ENCODE peak calls at places on chromosomes 2 and 18, in nine cellular contexts. One of them, this sample, is unnamed.

GRCh38 chr18:67517224-67517765 is 775 bp upstream of the DSEL start:
- DNase-seq in tibial nerve: peak; percentile 73
- DNase-seq in AG10803: peak; percentile 33
- DNase-seq in OCI-LY7: no peak
- DNase-seq in lower lobe of right lung: peak; percentile 43
- DNase-seq in bronchial epithelial cell: no peak
- DNase-seq in Peyer's patch: no peak
- DNase-seq in spleen: no peak
- DNase-seq in CD14-positive monocyte: no peak
- DNase-seq in this sample: no peak

GRCh38 chr2:47073217-47073616 is 81.9 kb downstream of the STPG4 start:
- DNase-seq in tibial nerve: no peak
- DNase-seq in AG10803: no peak
- DNase-seq in OCI-LY7: no peak
- DNase-seq in lower lobe of right lung: no peak
- DNase-seq in bronchial epithelial cell: no peak
- DNase-seq in Peyer's patch: no peak
- DNase-seq in spleen: no peak
- DNase-seq in CD14-positive monocyte: no peak
- DNase-seq in this sample: no peak

GRCh38 chr2:230160112-230160660 is 59.6 kb downstream of the SP110 start:
- DNase-seq in tibial nerve: peak; percentile 39
- DNase-seq in AG10803: peak; percentile 45
- DNase-seq in OCI-LY7: peak; percentile 49
- DNase-seq in lower lobe of right lung: peak; percentile 58
- DNase-seq in bronchial epithelial cell: peak; percentile 29
- DNase-seq in Peyer's patch: peak; percentile 35
- DNase-seq in spleen: peak; percentile 82
- DNase-seq in CD14-positive monocyte: no peak
- DNase-seq in this sample: peak; percentile 34

GRCh38 chr2:239293450-239294430 is 107.1 kb downstream of the HDAC4 start:
- DNase-seq in tibial nerve: no peak
- DNase-seq in AG10803: no peak
- DNase-seq in OCI-LY7: no peak
- DNase-seq in lower lobe of right lung: peak; percentile 41
- DNase-seq in bronchial epithelial cell: no peak
- DNase-seq in Peyer's patch: no peak
- DNase-seq in spleen: peak; percentile 59
- DNase-seq in CD14-positive monocyte: no peak
- DNase-seq in this sample: no peak

GRCh38 chr2:189096769-189097447 is 82.7 kb downstream of the COL5A2 start:
- DNase-seq in tibial nerve: no peak
- DNase-seq in AG10803: peak; percentile 87
- DNase-seq in OCI-LY7: no peak
- DNase-seq in lower lobe of right lung: no peak
- DNase-seq in bronchial epithelial cell: peak; percentile 81
- DNase-seq in Peyer's patch: no peak
- DNase-seq in spleen: no peak
- DNase-seq in CD14-positive monocyte: no peak
- DNase-seq in this sample: no peak

GRCh38 chr18:80154293-80154692 is 45.2 kb downstream of the ADNP2 start:
- DNase-seq in tibial nerve: no peak
- DNase-seq in AG10803: no peak
- DNase-seq in OCI-LY7: peak; percentile 36
- DNase-seq in lower lobe of right lung: no peak
- DNase-seq in bronchial epithelial cell: peak; percentile 32
- DNase-seq in Peyer's patch: peak; percentile 34
- DNase-seq in spleen: no peak
- DNase-seq in CD14-positive monocyte: no peak
- DNase-seq in this sample: no peak

GRCh38 chr2:238116298-238117198 is 16.4 kb downstream of the ESPNL start:
- DNase-seq in tibial nerve: no peak
- DNase-seq in AG10803: no peak
- DNase-seq in OCI-LY7: no peak
- DNase-seq in lower lobe of right lung: peak; percentile 33
- DNase-seq in bronchial epithelial cell: no peak
- DNase-seq in Peyer's patch: no peak
- DNase-seq in spleen: peak; percentile 64
- DNase-seq in CD14-positive monocyte: no peak
- DNase-seq in this sample: no peak

GRCh38 chr2:196068271-196069209 is at the start of gene DNAH7:
- DNase-seq in tibial nerve: peak; percentile 83
- DNase-seq in AG10803: peak; percentile 82
- DNase-seq in OCI-LY7: peak; percentile 81
- DNase-seq in lower lobe of right lung: peak; percentile 96
- DNase-seq in bronchial epithelial cell: peak; percentile 58
- DNase-seq in Peyer's patch: peak; percentile 86
- DNase-seq in spleen: peak; percentile 97
- DNase-seq in CD14-positive monocyte: peak; percentile 84
- DNase-seq in this sample: peak; percentile 83

GRCh38 chr2:135819211-135819610 is 17.8 kb downstream of the LCT start:
- DNase-seq in tibial nerve: no peak
- DNase-seq in AG10803: peak; percentile 44
- DNase-seq in OCI-LY7: peak; percentile 26
- DNase-seq in lower lobe of right lung: no peak
- DNase-seq in bronchial epithelial cell: peak; percentile 29
- DNase-seq in Peyer's patch: no peak
- DNase-seq in spleen: no peak
- DNase-seq in CD14-positive monocyte: no peak
- DNase-seq in this sample: no peak

GRCh38 chr18:35588995-35589394 is 7.5 kb downstream of the GALNT1 start:
- DNase-seq in tibial nerve: no peak
- DNase-seq in AG10803: no peak
- DNase-seq in OCI-LY7: peak; percentile 53
- DNase-seq in lower lobe of right lung: no peak
- DNase-seq in bronchial epithelial cell: no peak
- DNase-seq in Peyer's patch: peak; percentile 40
- DNase-seq in spleen: no peak
- DNase-seq in CD14-positive monocyte: no peak
- DNase-seq in this sample: peak; percentile 21

GRCh38 chr2:63060079-63060482 is 9.5 kb downstream of the OTX1 start:
- DNase-seq in tibial nerve: no peak
- DNase-seq in AG10803: no peak
- DNase-seq in OCI-LY7: no peak
- DNase-seq in lower lobe of right lung: no peak
- DNase-seq in bronchial epithelial cell: peak; percentile 30
- DNase-seq in Peyer's patch: no peak
- DNase-seq in spleen: no peak
- DNase-seq in CD14-positive monocyte: no peak
- DNase-seq in this sample: no peak

GRCh38 chr2:161122772-161123530 is 37.3 kb upstream of the TANK start:
- DNase-seq in tibial nerve: peak; percentile 31
- DNase-seq in AG10803: peak; percentile 94
- DNase-seq in OCI-LY7: no peak
- DNase-seq in lower lobe of right lung: no peak
- DNase-seq in bronchial epithelial cell: peak; percentile 93
- DNase-seq in Peyer's patch: no peak
- DNase-seq in spleen: no peak
- DNase-seq in CD14-positive monocyte: peak; percentile 62
- DNase-seq in this sample: no peak

GRCh38 chr2:161873689-161874088 is 200.3 kb downstream of the DPP4 start:
- DNase-seq in tibial nerve: no peak
- DNase-seq in AG10803: no peak
- DNase-seq in OCI-LY7: no peak
- DNase-seq in lower lobe of right lung: no peak
- DNase-seq in bronchial epithelial cell: no peak
- DNase-seq in Peyer's patch: no peak
- DNase-seq in spleen: no peak
- DNase-seq in CD14-positive monocyte: no peak
- DNase-seq in this sample: no peak

DNA sequence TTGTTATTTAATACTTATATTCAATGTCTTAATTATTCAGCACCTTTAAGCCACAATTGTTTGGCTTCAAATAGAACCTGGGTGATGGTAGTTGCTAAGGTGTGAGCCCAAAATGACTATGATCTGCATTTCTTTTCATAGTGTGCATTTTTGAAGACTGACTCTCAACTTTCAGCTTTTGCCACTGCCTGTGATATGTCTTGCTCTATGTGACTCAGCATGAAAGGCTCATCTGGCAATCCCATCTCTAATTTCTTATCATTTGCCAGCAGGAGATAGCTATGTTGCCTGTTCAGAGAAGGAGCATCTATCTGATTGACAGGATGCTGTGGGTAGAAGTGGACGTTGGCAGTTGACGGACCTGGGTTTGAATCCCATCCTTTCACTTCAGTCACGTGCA is 34.5 kb upstream of the CCDC93 start:
- DNase-seq in tibial nerve: no peak
- DNase-seq in AG10803: peak; percentile 26
- DNase-seq in OCI-LY7: no peak
- DNase-seq in lower lobe of right lung: no peak
- DNase-seq in bronchial epithelial cell: no peak
- DNase-seq in Peyer's patch: no peak
- DNase-seq in spleen: no peak
- DNase-seq in CD14-positive monocyte: no peak
- DNase-seq in this sample: no peak
- TF ChIP-seq CTCF in tibial nerve: no peak
- TF ChIP-seq CTCF in AG10803: no peak
- TF ChIP-seq CTCF in OCI-LY7: no peak
- TF ChIP-seq CTCF in lower lobe of right lung: no peak
- TF ChIP-seq CTCF in bronchial epithelial cell: no peak
- TF ChIP-seq CTCF in Peyer's patch: no peak
- TF ChIP-seq CTCF in spleen: no peak
- TF ChIP-seq CTCF in CD14-positive monocyte: no peak
- TF ChIP-seq CTCF in this sample: no peak

GRCh38 chr2:12604248-12604801 is 112.4 kb upstream of the TRIB2 start:
- DNase-seq in tibial nerve: no peak
- DNase-seq in AG10803: no peak
- DNase-seq in OCI-LY7: no peak
- DNase-seq in lower lobe of right lung: no peak
- DNase-seq in bronchial epithelial cell: no peak
- DNase-seq in Peyer's patch: no peak
- DNase-seq in spleen: no peak
- DNase-seq in CD14-positive monocyte: no peak
- DNase-seq in this sample: no peak

GRCh38 chr2:12607971-12608370 is 108.8 kb upstream of the TRIB2 start:
- DNase-seq in tibial nerve: no peak
- DNase-seq in AG10803: peak; percentile 9
- DNase-seq in OCI-LY7: no peak
- DNase-seq in lower lobe of right lung: no peak
- DNase-seq in bronchial epithelial cell: peak; percentile 84
- DNase-seq in Peyer's patch: no peak
- DNase-seq in spleen: no peak
- DNase-seq in CD14-positive monocyte: no peak
- DNase-seq in this sample: no peak

GRCh38 chr2:12605366-12605765 is 111.4 kb upstream of the TRIB2 start:
- DNase-seq in tibial nerve: no peak
- DNase-seq in AG10803: no peak
- DNase-seq in OCI-LY7: no peak
- DNase-seq in lower lobe of right lung: no peak
- DNase-seq in bronchial epithelial cell: no peak
- DNase-seq in Peyer's patch: no peak
- DNase-seq in spleen: no peak
- DNase-seq in CD14-positive monocyte: no peak
- DNase-seq in this sample: no peak

GRCh38 chr2:12605936-12606335 is 110.8 kb upstream of the TRIB2 start:
- DNase-seq in tibial nerve: no peak
- DNase-seq in AG10803: peak; percentile 11
- DNase-seq in OCI-LY7: no peak
- DNase-seq in lower lobe of right lung: no peak
- DNase-seq in bronchial epithelial cell: no peak
- DNase-seq in Peyer's patch: no peak
- DNase-seq in spleen: no peak
- DNase-seq in CD14-positive monocyte: no peak
- DNase-seq in this sample: no peak

GRCh38 chr2:12606472-12607000 is 110.2 kb upstream of the TRIB2 start:
- DNase-seq in tibial nerve: no peak
- DNase-seq in AG10803: peak; percentile 54
- DNase-seq in OCI-LY7: no peak
- DNase-seq in lower lobe of right lung: no peak
- DNase-seq in bronchial epithelial cell: no peak
- DNase-seq in Peyer's patch: no peak
- DNase-seq in spleen: no peak
- DNase-seq in CD14-positive monocyte: no peak
- DNase-seq in this sample: no peak
- TF ChIP-seq CTCF in tibial nerve: no peak
- TF ChIP-seq CTCF in AG10803: peak; percentile 34
- TF ChIP-seq CTCF in OCI-LY7: no peak
- TF ChIP-seq CTCF in lower lobe of right lung: no peak
- TF ChIP-seq CTCF in bronchial epithelial cell: no peak
- TF ChIP-seq CTCF in Peyer's patch: no peak
- TF ChIP-seq CTCF in spleen: no peak
- TF ChIP-seq CTCF in CD14-positive monocyte: no peak
- TF ChIP-seq CTCF in this sample: no peak

DNA sequence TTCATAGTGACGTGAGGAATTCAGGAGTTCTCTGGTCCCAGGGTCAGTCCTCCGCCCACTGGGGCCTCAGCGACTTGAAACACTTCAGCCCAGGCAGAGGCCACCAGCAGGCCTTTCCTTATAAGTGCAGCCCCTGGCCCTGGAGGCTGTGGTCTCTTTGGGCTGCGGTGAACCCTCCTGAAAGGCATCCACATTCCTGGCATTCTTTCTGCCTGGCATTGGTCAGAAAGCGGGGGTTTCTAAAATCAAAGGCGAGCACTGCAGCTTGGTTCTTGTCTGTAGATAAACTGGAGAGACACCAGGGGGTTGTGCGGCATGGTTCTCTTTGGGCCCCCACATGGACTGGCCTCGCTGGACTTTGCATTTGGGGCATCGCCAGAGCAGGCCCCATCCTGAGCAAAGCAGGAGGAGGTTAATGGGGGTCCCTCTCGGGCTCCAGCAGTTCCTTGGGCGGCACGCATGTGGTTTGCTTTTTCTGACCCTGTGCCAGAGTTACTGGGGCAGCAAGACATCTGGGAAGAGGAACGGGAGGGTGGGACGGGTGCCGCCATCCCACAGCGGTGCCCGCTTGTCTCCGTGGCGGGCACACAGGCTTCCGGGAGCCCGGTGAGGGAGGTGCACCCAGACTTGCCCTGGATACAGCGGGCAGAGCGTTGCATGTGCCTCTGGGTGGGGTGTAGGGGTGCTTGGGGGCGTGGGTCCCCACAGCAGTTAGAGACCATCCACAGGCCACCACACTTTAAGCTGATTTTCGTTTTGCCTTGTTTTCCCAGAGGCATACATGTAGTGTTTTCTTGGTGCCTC is 44.9 kb downstream of the SH3BP4 start:
- DNase-seq in tibial nerve: no peak
- DNase-seq in AG10803: peak; percentile 84
- DNase-seq in OCI-LY7: no peak
- DNase-seq in lower lobe of right lung: no peak
- DNase-seq in bronchial epithelial cell: no peak
- DNase-seq in Peyer's patch: no peak
- DNase-seq in spleen: no peak
- DNase-seq in CD14-positive monocyte: no peak
- DNase-seq in this sample: no peak
- TF ChIP-seq CTCF in tibial nerve: no peak
- TF ChIP-seq CTCF in AG10803: peak; percentile 34
- TF ChIP-seq CTCF in OCI-LY7: no peak
- TF ChIP-seq CTCF in lower lobe of right lung: no peak
- TF ChIP-seq CTCF in bronchial epithelial cell: no peak
- TF ChIP-seq CTCF in Peyer's patch: no peak
- TF ChIP-seq CTCF in spleen: no peak
- TF ChIP-seq CTCF in CD14-positive monocyte: no peak
- TF ChIP-seq CTCF in this sample: no peak

DNA sequence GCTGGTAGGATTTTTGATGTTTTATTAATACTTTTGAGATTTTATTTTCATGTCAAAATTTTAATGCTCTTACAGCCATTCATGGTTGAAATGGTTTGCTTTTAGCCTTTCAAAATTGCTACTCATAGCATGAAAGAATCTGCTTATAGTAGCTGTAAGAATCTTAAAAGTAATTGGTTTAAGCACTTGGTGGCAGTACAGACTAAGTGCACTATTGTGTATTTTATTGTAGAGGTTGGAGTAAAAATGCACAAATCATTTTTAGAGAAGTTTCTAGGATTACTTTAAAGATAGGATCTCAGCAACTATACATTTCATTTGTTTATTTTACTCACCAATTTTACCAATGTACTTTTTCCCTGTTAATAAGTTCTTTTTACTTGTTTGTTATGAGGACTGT is 205.8 kb downstream of the SPAG16 start:
- DNase-seq in tibial nerve: no peak
- DNase-seq in AG10803: no peak
- DNase-seq in OCI-LY7: peak; percentile 15
- DNase-seq in lower lobe of right lung: no peak
- DNase-seq in bronchial epithelial cell: peak; percentile 12
- DNase-seq in Peyer's patch: no peak
- DNase-seq in spleen: no peak
- DNase-seq in CD14-positive monocyte: no peak
- DNase-seq in this sample: no peak
- TF ChIP-seq CTCF in tibial nerve: no peak
- TF ChIP-seq CTCF in AG10803: no peak
- TF ChIP-seq CTCF in OCI-LY7: peak; percentile 62
- TF ChIP-seq CTCF in lower lobe of right lung: no peak
- TF ChIP-seq CTCF in bronchial epithelial cell: no peak
- TF ChIP-seq CTCF in Peyer's patch: no peak
- TF ChIP-seq CTCF in spleen: no peak
- TF ChIP-seq CTCF in CD14-positive monocyte: no peak
- TF ChIP-seq CTCF in this sample: no peak

This sample was measured in activated B cell treated with CpG ODN at 0.5 μM for 24 hours.